ENCODE peak calls at places on chromosomes 13 and 19, in ten cellular contexts. G, E, H, J, P, T, Q, B, W and V are unnamed samples. For H3K9me2, the result is how much of the 10 kb centered on the place peaks cover.

GRCh38 chr13:20558982-20559381 is 8.0 kb upstream of the IFT88 start:
- DNase-seq in G (no peak), E (no peak), H (no peak), J (no peak), P (no peak), T (no peak), Q (no peak), B (no peak), W (no peak), V (no peak)

GRCh38 chr19:15563325-15563794 is 51.7 kb upstream of the CYP4F8 start:
- DNase-seq in G (no peak), E (no peak), H (no peak), J (peak), P (peak), T (peak), Q (peak), B (no peak), W (no peak), V (no peak)

GRCh38 chr13:29520671-29521070 is 74.8 kb downstream of the SLC7A1 start:
- DNase-seq in G (no peak), E (no peak), H (no peak), J (peak), P (no peak), T (peak), Q (no peak), B (no peak), W (no peak), V (no peak)

GRCh38 chr19:39017646-39018045 is 14.7 kb downstream of the FBXO27 start:
- DNase-seq in G (no peak), E (no peak), H (no peak), J (no peak), P (no peak), T (no peak), Q (no peak), B (no peak), W (no peak), V (no peak)

GRCh38 chr19:35114656-35115537 is 726 bp upstream of the FXYD3 start:
- DNase-seq in G (peak), E (peak), H (peak), J (peak), P (peak), T (peak), Q (peak), B (peak), W (peak), V (peak)

GRCh38 chr19:18093439-18094161 is 4.0 kb upstream of the MAST3 start:
- DNase-seq in G (peak), E (peak), H (no peak), J (peak), P (peak), T (peak), Q (no peak), B (peak), W (peak), V (no peak)

GRCh38 chr19:1773173-1773572 is 19.9 kb downstream of the ONECUT3 start:
- DNase-seq in G (no peak), E (no peak), H (no peak), J (peak), P (no peak), T (peak), Q (peak), B (peak), W (no peak), V (no peak)

GRCh38 chr19:40633207-40633606 is 32.0 kb downstream of the LTBP4 start:
- DNase-seq in G (no peak), E (no peak), H (no peak), J (peak), P (no peak), T (peak), Q (no peak), B (no peak), W (no peak), V (no peak)

GRCh38 chr19:13599681-13600080 is 93.4 kb upstream of the CACNA1A start:
- DNase-seq in G (no peak), E (no peak), H (no peak), J (no peak), P (no peak), T (no peak), Q (no peak), B (no peak), W (no peak), V (no peak)

GRCh38 chr19:30224689-30225606 is 147.2 kb upstream of the ZNF536 start:
- DNase-seq in G (peak), E (peak), H (no peak), J (peak), P (peak), T (no peak), Q (no peak), B (no peak), W (no peak), V (peak)

GRCh38 chr19:13195678-13196077 is 45.5 kb downstream of the IER2 start:
- DNase-seq in G (peak), E (peak), H (peak), J (no peak), P (no peak), T (no peak), Q (peak), B (no peak), W (peak), V (peak)

GRCh38 chr13:30832845-30833332 is 73.2 kb upstream of the MEDAG start:
- DNase-seq in G (peak), E (no peak), H (no peak), J (peak), P (peak), T (peak), Q (peak), B (peak), W (no peak), V (peak)

GRCh38 chr19:5993516-5994406 is 15.8 kb upstream of the RANBP3 start:
- DNase-seq in G (no peak), E (no peak), H (no peak), J (no peak), P (peak), T (peak), Q (no peak), B (no peak), W (no peak), V (no peak)

GRCh38 chr13:99123101-99124045 is 77.3 kb upstream of the UBAC2 start:
- DNase-seq in G (no peak), E (no peak), H (no peak), J (peak), P (no peak), T (no peak), Q (no peak), B (no peak), W (no peak), V (no peak)

GRCh38 chr19:37813340-37813739 is 34.0 kb upstream of the ZNF573 start:
- DNase-seq in G (peak), E (no peak), H (no peak), J (no peak), P (no peak), T (no peak), Q (no peak), B (no peak), W (no peak), V (no peak)

GRCh38 chr13:89726690-89727435 is 1620.6 kb upstream of the MIR17HG start:
- DNase-seq in G (no peak), E (no peak), H (no peak), J (peak), P (no peak), T (peak), Q (no peak), B (no peak), W (no peak), V (no peak)

GRCh38 chr13:89721216-89721615 is 1626.3 kb upstream of the MIR17HG start:
- DNase-seq in G (no peak), E (no peak), H (no peak), J (no peak), P (no peak), T (no peak), Q (no peak), B (no peak), W (no peak), V (no peak)
- H3K9me2 ChIP-seq in G (under half), E (under half), H (under half), J (under half), P (under half), T (under half), Q (under half), B (under half), W (under half), V (under half)

DNA sequence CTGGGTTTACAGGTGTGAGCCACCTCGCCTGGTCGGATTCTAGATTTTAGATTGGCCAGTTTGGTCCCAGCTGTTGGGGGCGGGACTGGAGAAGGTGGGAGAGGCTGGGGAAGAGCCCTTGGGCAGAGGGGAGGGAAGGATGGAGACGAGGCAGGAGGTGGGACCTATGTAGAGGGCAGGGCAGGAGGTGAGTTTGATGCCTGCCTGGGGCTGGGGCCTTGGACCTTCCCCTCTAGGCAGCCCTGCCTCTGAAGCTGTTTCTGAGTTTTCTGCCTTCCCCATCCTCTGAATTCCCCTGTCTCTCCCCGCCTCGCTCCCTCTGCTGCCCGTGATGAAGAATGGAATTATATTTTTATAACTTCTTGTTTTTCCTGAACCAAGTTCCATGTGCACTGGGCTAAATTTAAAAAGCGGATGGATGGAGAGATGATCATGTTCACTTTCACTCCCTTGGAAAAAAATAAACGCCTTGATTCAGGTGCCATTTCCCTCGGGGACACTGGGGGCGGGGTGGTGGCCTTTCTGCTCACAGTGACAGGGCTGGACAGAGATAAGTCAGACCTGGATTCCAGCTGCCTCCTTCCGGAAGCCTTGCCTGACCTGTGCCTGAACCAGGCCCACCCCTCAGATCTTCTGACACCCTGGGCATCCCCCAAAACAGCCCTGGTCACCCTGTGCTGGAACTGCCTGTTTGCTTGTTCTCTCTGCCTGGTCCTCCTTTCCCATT is 16.5 kb upstream of the TNFAIP8L1 start:
- DNase-seq in G (peak), E (no peak), H (no peak), J (no peak), P (peak), T (no peak), Q (no peak), B (no peak), W (no peak), V (peak)
- H3K9me2 ChIP-seq in G (under half), E (under half), H (under half), J (under half), P (under half), T (under half), Q (under half), B (under half), W (under half), V (under half)

GRCh38 chr19:16626796-16627193 is 1.2 kb downstream of the MED26 start:
- DNase-seq in G (no peak), E (no peak), H (no peak), J (peak), P (peak), T (no peak), Q (peak), B (no peak), W (no peak), V (peak)
- H3K9me2 ChIP-seq in G (under half), E (under half), H (under half), J (under half), P (under half), T (under half), Q (under half), B (under half), W (under half), V (under half)

GRCh38 chr13:39855236-39855635 is 199.8 kb downstream of the COG6 start:
- DNase-seq in G (no peak), E (no peak), H (no peak), J (no peak), P (peak), T (no peak), Q (no peak), B (no peak), W (no peak), V (no peak)
- H3K9me2 ChIP-seq in G (under half), E (under half), H (under half), J (under half), P (under half), T (under half), Q (under half), B (under half), W (under half), V (under half)